ENCODE peak calls at places on chromosomes 11 and 22, in four cellular contexts. O is endothelial cell of umbilical vein, N is GM23338, R is HCT116. A is an unnamed sample.

GRCh38 chr11:32426819-32427615 is 8.3 kb downstream of the WT1 start:
- DNase-seq in R (no peak), O (no peak), N (peak), A (no peak)

GRCh38 chr11:38517991-38518390 is 1920.0 kb upstream of the RAG2 start:
- DNase-seq in O (no peak), N (no peak), R (no peak), A (no peak)

GRCh38 chr11:35182317-35182939 is 43.5 kb downstream of the CD44 start:
- DNase-seq in N (no peak), R (no peak), O (no peak), A (no peak)

GRCh38 chr11:78061921-78062311 is 1.7 kb upstream of the THRSP start:
- DNase-seq in O (no peak), R (no peak), N (no peak), A (no peak)

GRCh38 chr11:33040127-33040861 is 922 bp downstream of the TCP11L1 start:
- DNase-seq in O (no peak), R (no peak), N (peak), A (no peak)

GRCh38 chr11:7572001-7572712 is 58.4 kb downstream of the PPFIBP2 start:
- DNase-seq in O (peak), N (peak), R (no peak), A (no peak)

GRCh38 chr11:112613051-112613972 is 347.9 kb upstream of the NCAM1 start:
- DNase-seq in R (peak), N (no peak), O (peak), A (no peak)

GRCh38 chr11:15883349-15883961 is 472.9 kb downstream of the SOX6 start:
- DNase-seq in R (no peak), O (no peak), N (no peak), A (no peak)

GRCh38 chr11:27174026-27174425 is 133.4 kb downstream of the BBOX1 start:
- DNase-seq in R (no peak), N (no peak), O (no peak), A (no peak)

GRCh38 chr11:101091781-101092180 is 37.8 kb downstream of the PGR start:
- DNase-seq in O (no peak), R (no peak), N (no peak), A (no peak)

GRCh38 chr22:24146791-24147353 is 34.4 kb upstream of the SUSD2 start:
- DNase-seq in N (peak), O (peak), R (no peak), A (peak)

GRCh38 chr11:15150507-15150906 is 35.8 kb downstream of the INSC start:
- DNase-seq in N (no peak), R (no peak), O (no peak), A (no peak)

GRCh38 chr11:36377759-36378553 is 81.9 kb downstream of the PRR5L start:
- DNase-seq in N (no peak), O (no peak), R (no peak), A (no peak)

GRCh38 chr22:44729391-44730012 is 22.9 kb upstream of the ARHGAP8 start:
- DNase-seq in N (no peak), R (no peak), O (peak), A (no peak)

GRCh38 chr11:36354221-36355003 is 58.3 kb downstream of the PRR5L start:
- DNase-seq in R (no peak), O (no peak), N (no peak), A (no peak)

GRCh38 chr22:22854466-22854865 is 33.1 kb upstream of the IGLL5 start:
- DNase-seq in R (no peak), N (no peak), O (no peak), A (no peak)

GRCh38 chr22:45212306-45212709 is 28.4 kb downstream of the KIAA0930 start:
- DNase-seq in N (peak), R (no peak), O (peak), A (no peak)

GRCh38 chr11:47204633-47204989 is 10.2 kb upstream of the DDB2 start:
- DNase-seq in O (no peak), R (no peak), N (peak), A (no peak)

GRCh38 chr11:45900916-45901617 is 6.0 kb downstream of the FREY1 start:
- DNase-seq in O (no peak), N (peak), R (no peak), A (no peak)

GRCh38 chr22:33109532-33110148 is 51.5 kb upstream of the SYN3 start:
- DNase-seq in R (no peak), N (no peak), O (no peak), A (no peak)

GRCh38 chr11:128437137-128437536 is 150.2 kb downstream of the ETS1 start:
- DNase-seq in R (no peak), O (peak), N (no peak), A (no peak)

GRCh38 chr22:45318558-45319318 is 9.0 kb downstream of the FAM118A start:
- DNase-seq in R (no peak), O (peak), N (peak), A (no peak)

GRCh38 chr11:119389611-119390254 is 8.2 kb upstream of the USP2 start:
- DNase-seq in R (no peak), O (no peak), N (peak), A (no peak)

GRCh38 chr11:10488581-10489443 is 33.7 kb downstream of the AMPD3 start:
- DNase-seq in R (no peak), O (no peak), N (no peak), A (no peak)

GRCh38 chr11:15227011-15227410 is 112.3 kb downstream of the INSC start:
- DNase-seq in R (no peak), O (no peak), N (no peak), A (no peak)

GRCh38 chr22:50270302-50271010 is at the start of gene MAPK11:
- DNase-seq in R (no peak), N (peak), O (peak), A (no peak)

GRCh38 chr22:50271519-50271970 is 1.4 kb upstream of the MAPK11 start:
- DNase-seq in R (no peak), N (peak), O (peak), A (no peak)

GRCh38 chr22:50268655-50269113 is 1.5 kb downstream of the MAPK11 start:
- DNase-seq in N (no peak), R (no peak), O (no peak), A (no peak)

GRCh38 chr22:50271011-50271394 is 823 bp upstream of the MAPK11 start:
- DNase-seq in R (no peak), N (no peak), O (no peak), A (no peak)

DNA sequence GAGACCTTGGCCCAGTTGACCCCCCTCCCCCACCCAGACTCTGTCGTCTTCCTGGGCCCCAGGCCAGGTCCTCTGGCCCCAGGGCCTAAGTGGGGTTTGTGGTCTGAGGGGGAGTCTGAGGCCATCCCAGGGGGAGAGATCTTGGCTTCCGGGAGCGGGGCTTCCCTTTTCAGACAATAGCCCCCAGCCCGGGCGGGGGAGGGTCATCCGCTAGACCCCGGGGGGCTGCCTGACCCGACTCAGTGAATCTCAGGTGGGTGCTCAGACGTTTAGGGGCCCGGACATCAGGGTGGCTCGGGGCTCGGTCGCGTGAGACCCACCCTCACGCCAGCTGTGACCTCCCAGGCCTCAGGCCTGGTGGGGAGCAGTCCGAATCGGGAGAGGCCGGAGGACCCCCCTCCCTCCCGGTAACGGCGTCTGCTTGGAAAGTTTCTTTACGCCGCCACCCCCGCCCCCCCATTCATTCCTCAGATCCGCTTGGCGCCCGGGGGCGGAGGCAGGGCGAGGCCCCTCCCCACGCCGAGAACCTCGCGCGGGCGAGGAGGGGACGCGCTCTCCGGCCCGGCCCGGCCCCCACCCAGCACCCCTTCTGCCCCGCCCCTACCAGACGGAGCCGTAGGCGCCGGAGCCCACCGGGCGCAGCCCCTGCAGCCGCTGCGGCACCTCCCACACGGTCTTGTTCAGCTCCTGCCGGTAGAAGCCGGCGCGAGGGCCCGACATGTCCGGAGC is 443 bp downstream of the MAPK11 start:
- DNase-seq in R (no peak), N (no peak), O (peak), A (no peak)
- TF ChIP-seq EZH2 in R (no peak), N (peak), O (no peak), A (no peak)

DNA sequence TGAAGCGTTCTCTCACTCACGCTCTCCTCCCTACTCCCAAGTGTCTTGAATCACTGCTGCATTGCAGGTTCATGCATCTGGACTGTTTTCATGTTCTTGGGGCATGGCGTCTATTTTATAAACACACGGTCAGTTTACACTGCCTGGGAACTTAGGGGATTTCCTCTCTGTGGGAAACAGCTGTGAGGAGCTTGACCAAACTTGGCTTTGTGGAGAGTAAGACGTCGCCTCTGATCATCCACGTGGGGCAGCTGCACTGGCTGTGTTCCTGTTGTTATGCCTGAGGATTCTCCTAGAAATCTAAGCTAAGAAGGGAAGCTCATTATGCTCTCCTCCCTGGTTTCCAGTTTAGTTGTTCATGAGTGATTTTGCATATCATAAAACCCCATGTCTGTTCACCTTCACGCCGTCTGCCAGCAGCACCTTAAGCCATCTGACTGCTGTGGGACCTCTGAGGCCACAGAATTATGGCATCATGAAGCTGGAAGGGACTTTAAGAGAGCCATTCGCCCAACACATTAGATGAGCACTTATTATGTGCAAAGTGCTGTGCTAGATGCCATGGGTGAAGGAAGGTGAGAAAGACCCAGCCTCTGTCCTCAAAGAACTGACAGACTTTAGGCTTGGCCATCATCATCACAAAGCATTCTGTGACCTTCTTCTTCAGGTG is 38.8 kb upstream of the POU2AF1 start:
- DNase-seq in N (no peak), R (no peak), O (peak), A (no peak)
- TF ChIP-seq POLR2AphosphoS5 in N (no peak), R (no peak), O (no peak), A (no peak)

DNA sequence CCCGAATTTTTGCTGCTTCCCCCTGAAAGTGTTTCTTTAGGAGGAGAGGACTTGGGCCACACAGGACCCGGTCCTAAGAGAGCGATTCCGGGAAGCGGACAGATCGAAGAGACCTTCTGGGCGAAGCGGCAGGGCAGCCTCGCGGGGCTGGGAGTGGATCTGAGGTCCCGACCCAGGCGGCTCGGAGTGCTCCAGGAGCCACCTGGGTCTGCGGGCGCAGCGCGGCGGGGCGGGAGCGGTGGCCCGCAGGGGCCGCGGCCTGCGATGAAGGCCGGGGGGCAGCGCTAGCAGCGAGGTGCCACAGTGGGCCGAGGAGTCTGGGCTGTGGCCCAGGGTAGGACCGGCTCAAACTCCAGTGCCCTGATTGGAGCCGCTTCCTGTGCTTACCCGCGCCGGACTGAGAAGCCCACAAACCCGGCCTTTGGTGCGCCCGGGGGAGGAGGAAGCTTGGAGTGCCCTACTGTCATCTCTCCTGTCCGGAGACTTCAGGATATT is 1.8 kb downstream of the PKNOX2 start:
- DNase-seq in N (peak), O (no peak), R (no peak), A (no peak)
- TF ChIP-seq EZH2 in N (peak), O (peak), R (no peak), A (no peak)

GRCh38 chr11:121740902-121741301 is 288.1 kb upstream of the SORL1-AS1 start:
- DNase-seq in R (no peak), N (no peak), O (no peak), A (no peak)
- TF ChIP-seq POLR2AphosphoS5 in R (no peak), N (no peak), O (no peak), A (no peak)

GRCh38 chr11:71250512-71251158 is 1.7 kb downstream of the SHANK2 start:
- DNase-seq in R (no peak), N (peak), O (no peak), A (no peak)

GRCh38 chr11:71252434-71252781 is at the start of gene SHANK2:
- DNase-seq in R (no peak), O (no peak), N (peak), A (no peak)

GRCh38 chr11:71252782-71253730 is 679 bp upstream of the SHANK2 start:
- DNase-seq in N (peak), O (no peak), R (peak), A (no peak)

GRCh38 chr11:71251761-71252433 is 480 bp downstream of the SHANK2 start:
- DNase-seq in R (no peak), N (peak), O (no peak), A (no peak)

DNA sequence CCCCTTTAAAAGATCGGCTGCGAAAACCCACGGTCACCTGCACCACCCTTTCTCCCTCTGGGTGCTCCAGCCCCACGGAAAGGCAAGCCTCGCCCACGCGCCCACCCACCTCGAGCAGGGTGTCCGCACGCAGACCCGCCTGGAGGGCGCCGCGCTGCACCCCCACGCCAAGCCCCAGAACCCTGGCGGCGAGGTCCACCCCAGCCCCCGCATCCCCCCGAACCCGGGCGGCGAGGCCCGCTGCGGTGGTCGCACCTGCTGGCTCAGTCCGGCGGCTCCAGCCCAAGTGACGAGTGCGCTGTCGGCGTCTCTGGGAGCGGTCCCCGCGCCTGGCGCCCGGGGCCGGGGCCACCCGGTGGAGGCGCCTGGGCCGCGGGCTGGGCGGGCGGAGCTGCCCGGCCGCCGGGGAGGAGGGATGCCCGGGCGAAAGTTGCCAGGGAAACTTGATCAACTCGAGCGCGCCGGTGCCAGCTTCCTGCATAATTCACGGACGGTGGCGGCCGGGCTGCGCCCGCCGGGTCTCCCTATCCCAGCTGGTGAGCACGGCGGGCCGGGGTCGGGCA is 1.1 kb downstream of the SHANK2 start:
- DNase-seq in R (no peak), O (no peak), N (peak), A (no peak)
- TF ChIP-seq EZH2 in R (no peak), O (no peak), N (no peak), A (no peak)

GRCh38 chr11:64225608-64226506 is at the start of the genes NUDT22 and TRPT1:
- DNase-seq in R (no peak), N (peak), O (peak), A (no peak)
- TF ChIP-seq POLR2AphosphoS5 in R (peak), N (peak), O (peak), A (peak)

DNA sequence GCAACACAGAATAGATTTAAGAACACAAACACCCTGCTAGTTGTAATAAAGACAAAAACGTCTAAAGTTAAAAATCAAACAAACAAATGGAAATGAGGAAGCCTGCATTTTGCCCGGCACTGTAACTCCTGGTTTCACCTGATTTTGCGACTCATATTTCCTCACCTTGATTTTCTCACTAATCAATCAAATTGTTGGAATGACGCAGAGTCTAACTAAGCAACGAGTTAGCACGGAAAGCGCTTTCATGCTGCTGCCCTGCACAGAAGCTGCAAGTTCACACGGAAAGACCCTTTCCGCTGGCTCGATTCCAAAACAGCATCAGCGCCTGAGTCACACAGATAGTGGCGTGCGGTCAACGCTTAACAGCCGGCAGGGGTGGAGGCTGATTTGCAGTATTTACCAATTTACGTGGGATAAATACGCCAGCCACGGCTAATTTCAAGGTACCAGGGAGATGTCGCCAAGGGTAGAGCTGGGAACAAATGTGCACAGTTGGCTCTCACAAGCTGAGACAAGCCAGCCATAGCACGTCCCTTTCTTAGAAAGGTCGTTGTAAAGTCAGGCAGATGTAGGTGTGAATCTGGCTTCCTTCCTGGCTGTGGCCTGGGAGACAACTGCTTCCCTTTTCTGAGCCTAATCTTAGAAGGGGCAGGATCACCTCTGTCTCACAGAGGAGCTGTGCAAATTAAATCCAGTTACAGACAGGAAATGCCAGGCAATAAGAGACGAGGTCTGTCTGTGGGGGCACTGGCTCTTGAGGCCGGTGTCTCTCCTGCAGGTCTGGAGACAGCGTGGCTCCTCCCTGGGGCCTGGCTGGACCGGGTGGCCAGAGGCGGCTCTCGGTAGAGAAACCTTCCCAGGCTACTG is 76.9 kb upstream of the TTLL12 start:
- DNase-seq in O (peak), R (peak), N (no peak), A (no peak)
- TF ChIP-seq EZH2 in O (no peak), R (no peak), N (no peak), A (peak)

GRCh38 chr11:19772480-19772879 is 59.8 kb downstream of the NAV2 start:
- DNase-seq in N (peak), R (no peak), O (no peak), A (no peak)
- TF ChIP-seq POLR2AphosphoS5 in N (peak), R (no peak), O (no peak), A (no peak)

GRCh38 chr11:2882681-2883110 is 2.9 kb downstream of the CDKN1C start:
- DNase-seq in N (peak), O (no peak), R (no peak), A (no peak)

GRCh38 chr11:2885676-2886081 is at the start of gene CDKN1C:
- DNase-seq in O (peak), R (peak), N (peak), A (no peak)

GRCh38 chr11:2885017-2885675 is 429 bp downstream of the CDKN1C start:
- DNase-seq in R (no peak), O (peak), N (peak), A (no peak)

GRCh38 chr11:2883717-2884423 is 1.7 kb downstream of the CDKN1C start:
- DNase-seq in O (peak), N (peak), R (no peak), A (no peak)

GRCh38 chr11:2884424-2884815 is 1.2 kb downstream of the CDKN1C start:
- DNase-seq in O (peak), R (no peak), N (no peak), A (no peak)
- TF ChIP-seq EZH2 in O (no peak), R (no peak), N (peak), A (no peak)

A was measured in SK-N-MC.